ENCODE peak calls at places on chromosomes 16 and 17, in seven cellular contexts. N, Q, Z, I, M, Y and S are unnamed samples.

GRCh38 chr17:17538417-17539391 is 42.5 kb upstream of the RASD1 start:
- DNase-seq in N (no peak), Q (no peak), Z (peak; percentile 89), I (no peak), M (peak; percentile 97), Y (peak; percentile 49), S (no peak)

GRCh38 chr16:3993052-3993785 is 112.7 kb upstream of the CREBBP start:
- DNase-seq in N (peak; percentile 78), Q (no peak), Z (no peak), I (no peak), M (no peak), Y (no peak), S (no peak)

GRCh38 chr16:47940466-47940865 is 215.3 kb downstream of the ABCC12 start:
- DNase-seq in N (no peak), Q (no peak), Z (no peak), I (no peak), M (no peak), Y (no peak), S (no peak)

GRCh38 chr16:81522141-81522701 is 77.6 kb downstream of the CMIP start:
- DNase-seq in N (peak; percentile 75), Q (no peak), Z (no peak), I (no peak), M (peak; percentile 37), Y (peak; percentile 87), S (no peak)

GRCh38 chr16:58638148-58639036 is 8.8 kb upstream of the CNOT1 start:
- DNase-seq in N (no peak), Q (peak; percentile 86), Z (no peak), I (no peak), M (no peak), Y (peak; percentile 41), S (peak; percentile 43)

GRCh38 chr16:70740919-70741778 is 55.3 kb upstream of the MTSS2 start:
- DNase-seq in N (no peak), Q (peak; percentile 86), Z (no peak), I (no peak), M (no peak), Y (no peak), S (peak; percentile 70)

GRCh38 chr17:80720624-80721577 is 176.3 kb downstream of the RPTOR start:
- DNase-seq in N (no peak), Q (no peak), Z (peak; percentile 27), I (no peak), M (peak; percentile 58), Y (no peak), S (no peak)

GRCh38 chr16:86598607-86599318 is 20.4 kb downstream of the FOXL1 start:
- DNase-seq in N (no peak), Q (peak; percentile 70), Z (no peak), I (no peak), M (no peak), Y (no peak), S (no peak)

GRCh38 chr16:566475-567361 is at the start of gene NHLRC4:
- DNase-seq in N (no peak), Q (peak; percentile 93), Z (no peak), I (peak; percentile 95), M (peak; percentile 44), Y (peak; percentile 69), S (peak; percentile 76)

GRCh38 chr16:84065536-84066132 is 23.0 kb upstream of the SLC38A8 start:
- DNase-seq in N (no peak), Q (peak; percentile 85), Z (peak; percentile 7), I (peak; percentile 40), M (peak; percentile 44), Y (peak; percentile 77), S (no peak)

GRCh38 chr16:2207872-2208271 is 2.6 kb downstream of the MLST8 start:
- DNase-seq in N (no peak), Q (no peak), Z (no peak), I (no peak), M (no peak), Y (no peak), S (no peak)

GRCh38 chr16:72818286-72818845 is 229.6 kb downstream of the ZFHX3 start:
- DNase-seq in N (no peak), Q (no peak), Z (no peak), I (no peak), M (no peak), Y (no peak), S (no peak)

GRCh38 chr16:88320947-88321634 is 61.7 kb upstream of the ZNF469 start:
- DNase-seq in N (peak; percentile 44), Q (no peak), Z (no peak), I (no peak), M (no peak), Y (peak; percentile 68), S (no peak)

GRCh38 chr17:28405632-28406477 is at the start of gene SLC46A1:
- DNase-seq in N (peak; percentile 94), Q (peak; percentile 88), Z (peak; percentile 66), I (peak; percentile 89), M (peak; percentile 62), Y (peak; percentile 64), S (peak; percentile 61)

GRCh38 chr16:31072540-31073072 is 1.4 kb downstream of the ZNF668 start:
- DNase-seq in N (peak; percentile 65), Q (peak; percentile 83), Z (peak; percentile 25), I (peak; percentile 70), M (peak; percentile 50), Y (peak; percentile 81), S (no peak)

GRCh38 chr17:27207073-27207511 is 86.8 kb upstream of the WSB1 start:
- DNase-seq in N (no peak), Q (no peak), Z (no peak), I (no peak), M (no peak), Y (no peak), S (no peak)

GRCh38 chr17:2563543-2563942 is 29.9 kb upstream of the PAFAH1B1 start:
- DNase-seq in N (no peak), Q (no peak), Z (no peak), I (no peak), M (no peak), Y (no peak), S (no peak)